ENCODE peak calls at places on chromosomes 2 and 18, in six cellular contexts. S is stimulated activated CD8-positive, alpha-beta memory T cell treated with anti-CD3 and anti-CD28 coated beads, Interleukin-4, amount 100 ng/mL, for 4 hours; N is GM12892; G is BJ; I is hepatic stellate cell; B is right atrium auricular region. E is an unnamed sample.

GRCh38 chr2:113754989-113755689 is 1.3 kb downstream of the SLC35F5 start:
- DNase-seq in I (peak), S (no peak), N (no peak), G (no peak), B (no peak), E (no peak)

GRCh38 chr18:54630963-54631362 is 39.9 kb downstream of the DYNAP start:
- DNase-seq in S (no peak), N (no peak), B (no peak), I (no peak), G (no peak), E (no peak)

GRCh38 chr2:66585616-66586015 is 150.7 kb downstream of the MEIS1 start:
- DNase-seq in S (no peak), G (no peak), B (no peak), N (no peak), I (no peak), E (no peak)

GRCh38 chr2:5846881-5847280 is 154.7 kb downstream of the SOX11 start:
- DNase-seq in G (no peak), B (no peak), I (no peak), S (no peak), N (no peak), E (no peak)

GRCh38 chr2:45132551-45132950 is 123.3 kb upstream of the SIX2 start:
- DNase-seq in S (no peak), G (no peak), N (peak), I (no peak), B (no peak), E (no peak)

GRCh38 chr2:119291588-119292167 is 68.0 kb downstream of the STEAP3 start:
- DNase-seq in G (no peak), N (no peak), I (no peak), S (no peak), B (no peak), E (no peak)

GRCh38 chr18:21243041-21243431 is 1.0 kb downstream of the GREB1L start:
- DNase-seq in G (no peak), N (no peak), I (no peak), S (no peak), B (no peak), E (no peak)

GRCh38 chr2:160650196-160651108 is 156.8 kb upstream of the RBMS1 start:
- DNase-seq in I (no peak), B (no peak), S (no peak), N (no peak), G (no peak), E (no peak)

GRCh38 chr2:11967946-11968465 is 221.6 kb downstream of the LPIN1 start:
- DNase-seq in B (no peak), G (no peak), I (no peak), S (no peak), N (no peak), E (no peak)

GRCh38 chr2:242075683-242076082 is 206.2 kb downstream of the RTP5 start:
- DNase-seq in G (no peak), N (no peak), B (no peak), S (no peak), I (no peak), E (no peak)